ENCODE peak calls at places on chromosome 9, in four cellular contexts. N is astrocyte; B is T-cell; D is activated CD4-positive, CD25-positive, alpha-beta regulatory T cell. I is an unnamed sample.

GRCh38 chr9:97900738-97901565 is 21.3 kb downstream of the TRMO start:
- DNase-seq in N (peak; percentile 13), B (no peak), D (no peak), I (no peak)

GRCh38 chr9:129052592-129052991 is 16.2 kb downstream of the MIGA2 start:
- DNase-seq in N (no peak), B (no peak), D (no peak), I (no peak)

GRCh38 chr9:114273461-114273881 is 49.4 kb upstream of the ORM1 start:
- DNase-seq in N (no peak), B (no peak), D (no peak), I (no peak)

GRCh38 chr9:108274971-108275370 is 580.8 kb downstream of the ACTL7B start:
- DNase-seq in N (no peak), B (no peak), D (no peak), I (no peak)

GRCh38 chr9:110887276-110887675 is 151.0 kb downstream of the LPAR1 start:
- DNase-seq in N (no peak), B (no peak), D (no peak), I (no peak)

GRCh38 chr9:127213859-127214258 is 50.7 kb upstream of the GARNL3 start:
- DNase-seq in N (no peak), B (no peak), D (no peak), I (no peak)

GRCh38 chr9:108386859-108387384 is 468.9 kb downstream of the ACTL7B start:
- DNase-seq in N (peak; percentile 85), B (no peak), D (no peak), I (no peak)

GRCh38 chr9:124297553-124297905 is 39.8 kb downstream of the NEK6 start:
- DNase-seq in N (peak; percentile 98), B (no peak), D (no peak), I (peak; percentile 61)

GRCh38 chr9:126301985-126302603 is 24.5 kb upstream of the MVB12B start:
- DNase-seq in N (peak; percentile 34), B (peak; percentile 34), D (no peak), I (no peak)

GRCh38 chr9:10436771-10437170 is 176.0 kb downstream of the PTPRD start:
- DNase-seq in N (no peak), B (no peak), D (no peak), I (no peak)

GRCh38 chr9:98158071-98158791 is 34.2 kb downstream of the CORO2A start:
- DNase-seq in N (no peak), B (no peak), D (no peak), I (no peak)

GRCh38 chr9:112819635-112820496 is 69.3 kb downstream of the SNX30 start:
- DNase-seq in N (peak; percentile 74), B (no peak), D (no peak), I (no peak)

GRCh38 chr9:20270176-20270575 is 352.1 kb downstream of the MLLT3 start:
- DNase-seq in N (no peak), B (no peak), D (no peak), I (no peak)

GRCh38 chr9:36820392-36820861 is 213.6 kb downstream of the PAX5 start:
- DNase-seq in N (no peak), B (no peak), D (no peak), I (no peak)

GRCh38 chr9:1256178-1256577 is 206.0 kb downstream of the DMRT2 start:
- DNase-seq in N (no peak), B (no peak), D (no peak), I (no peak)